ENCODE peak calls at places on chromosomes 6 and 20, in nine cellular contexts. K is AG08395, F is KG1, T is neuronal stem cell, N is erythroblast, G is germinal center, I is psoas muscle, S is HFFc6, J is cerebellar cortex. O is an unnamed sample.

GRCh38 chr6:151610336-151610735 is 116.5 kb downstream of the CCDC170 start:
- DNase-seq in J (no peak), S (no peak), K (no peak), N (no peak), I (no peak), F (no peak), T (no peak), G (no peak), O (no peak)

GRCh38 chr6:15152720-15153119 is 93.1 kb upstream of the JARID2 start:
- DNase-seq in I (no peak), N (peak), F (no peak), G (no peak), T (no peak), S (no peak), K (peak), J (peak), O (no peak)

GRCh38 chr6:155185544-155185943 is 78.3 kb upstream of the CLDN20 start:
- DNase-seq in J (no peak), I (no peak), K (peak), F (no peak), S (peak), N (no peak), T (peak), G (no peak), O (no peak)

GRCh38 chr20:36344517-36345132 is 38.5 kb downstream of the DLGAP4 start:
- DNase-seq in I (no peak), J (peak), N (peak), S (peak), F (no peak), G (no peak), K (peak), T (peak), O (peak)

GRCh38 chr6:37170273-37171140 is 555 bp downstream of the PIM1 start:
- DNase-seq in K (peak), I (peak), F (no peak), S (peak), G (peak), T (peak), J (no peak), N (peak), O (peak)

GRCh38 chr6:90103056-90103793 is 193.4 kb downstream of the BACH2 start:
- DNase-seq in K (no peak), F (no peak), S (no peak), G (no peak), I (no peak), J (no peak), T (no peak), N (no peak), O (no peak)

GRCh38 chr6:158143700-158144099 is 24.4 kb downstream of the SERAC1 start:
- DNase-seq in N (peak), I (no peak), T (no peak), S (no peak), J (peak), G (peak), F (no peak), K (peak), O (no peak)

GRCh38 chr6:154154389-154154967 is 115.4 kb downstream of the OPRM1 start:
- DNase-seq in J (peak), G (peak), T (peak), K (peak), I (no peak), N (peak), S (peak), F (peak), O (peak)

GRCh38 chr20:21102691-21103311 is 3.4 kb downstream of the LINC00237 start:
- DNase-seq in I (peak), K (peak), F (no peak), J (no peak), T (no peak), N (peak), G (peak), S (no peak), O (peak)

GRCh38 chr6:88629838-88630462 is 333.5 kb downstream of the RNGTT start:
- DNase-seq in I (no peak), K (no peak), J (no peak), S (no peak), N (peak), F (no peak), T (peak), G (peak), O (no peak)

GRCh38 chr6:155091756-155092155 is 96.6 kb downstream of the TIAM2 start:
- DNase-seq in N (no peak), K (no peak), T (no peak), F (no peak), J (no peak), I (no peak), S (no peak), G (no peak), O (no peak)

GRCh38 chr6:2589171-2589661 is 161.5 kb downstream of the MYLK4 start:
- DNase-seq in N (no peak), J (no peak), I (no peak), K (no peak), G (no peak), F (no peak), T (no peak), S (no peak), O (no peak)

GRCh38 chr20:21182832-21183563 is 57.1 kb downstream of the KIZ start:
- DNase-seq in G (no peak), K (peak), I (no peak), S (peak), F (no peak), J (no peak), T (no peak), N (no peak), O (no peak)

GRCh38 chr6:154139894-154140293 is 100.9 kb downstream of the OPRM1 start:
- DNase-seq in I (no peak), N (no peak), K (no peak), J (no peak), G (no peak), T (no peak), S (no peak), F (no peak), O (no peak)

GRCh38 chr6:136549359-136550044 is 720 bp downstream of the MAP7 start:
- DNase-seq in I (no peak), J (peak), G (peak), K (peak), F (no peak), S (no peak), T (no peak), N (no peak), O (no peak)